ENCODE peak calls at places on chromosomes 12 and 14, in five cellular contexts. L, B, G, C and N are unnamed samples.

GRCh38 chr14:101636081-101636560 is 74.8 kb downstream of the DIO3 start:
- DNase-seq in L (peak), G (no peak), C (no peak), B (no peak), N (no peak)

GRCh38 chr12:10957741-10958140 is 18.7 kb upstream of the TAS2R14 start:
- DNase-seq in C (no peak), L (no peak), B (no peak), G (no peak), N (no peak)

GRCh38 chr14:96929969-96930368 is 132.8 kb downstream of the VRK1 start:
- DNase-seq in B (no peak), C (no peak), G (no peak), L (no peak), N (no peak)

GRCh38 chr12:76666272-76666845 is 97.6 kb upstream of the ZDHHC17 start:
- DNase-seq in B (no peak), C (no peak), L (no peak), G (no peak), N (no peak)

GRCh38 chr14:25150401-25150800 is 100.5 kb upstream of the STXBP6 start:
- DNase-seq in G (no peak), L (no peak), C (no peak), B (no peak), N (no peak)

GRCh38 chr12:16612647-16613046 is 6.7 kb upstream of the LMO3 start:
- DNase-seq in L (no peak), B (peak), G (no peak), C (no peak), N (peak)

GRCh38 chr12:132218915-132219314 is 74.7 kb downstream of the NOC4L start:
- DNase-seq in C (no peak), G (no peak), L (peak), B (no peak), N (peak)

GRCh38 chr14:37116933-37117844 is 55.2 kb downstream of the SLC25A21 start:
- DNase-seq in G (no peak), B (peak), L (no peak), C (peak), N (peak)

GRCh38 chr12:119940881-119941280 is 48.2 kb upstream of the BICDL1 start:
- DNase-seq in B (peak), C (peak), G (no peak), L (no peak), N (peak)

GRCh38 chr12:115224031-115224430 is 540.1 kb upstream of the TBX3 start:
- DNase-seq in G (no peak), B (no peak), L (no peak), C (peak), N (no peak)

GRCh38 chr14:53850714-53851296 is 105.8 kb downstream of the BMP4 start:
- DNase-seq in C (no peak), L (no peak), B (peak), G (no peak), N (peak)

GRCh38 chr14:54737132-54737711 is 165.4 kb downstream of the GCH1 start:
- DNase-seq in L (no peak), G (no peak), B (peak), C (no peak), N (peak)

GRCh38 chr14:75442642-75443041 is 14.8 kb downstream of the JDP2 start:
- DNase-seq in L (no peak), G (no peak), C (no peak), B (no peak), N (peak)

GRCh38 chr12:53695148-53696138 is 19.6 kb upstream of the ATP5MC2 start:
- DNase-seq in G (peak), B (peak), C (peak), L (no peak), N (peak)

GRCh38 chr14:68104518-68104917 is 284.9 kb downstream of the RAD51B start:
- DNase-seq in G (no peak), B (peak), L (no peak), C (peak), N (no peak)

GRCh38 chr12:49055978-49056754 is 4.4 kb downstream of the KMT2D start:
- DNase-seq in G (no peak), B (peak), L (peak), C (peak), N (peak)

GRCh38 chr12:92585106-92585775 is 117.5 kb upstream of the PLEKHG7 start:
- DNase-seq in G (no peak), C (no peak), L (no peak), B (no peak), N (no peak)

DNA sequence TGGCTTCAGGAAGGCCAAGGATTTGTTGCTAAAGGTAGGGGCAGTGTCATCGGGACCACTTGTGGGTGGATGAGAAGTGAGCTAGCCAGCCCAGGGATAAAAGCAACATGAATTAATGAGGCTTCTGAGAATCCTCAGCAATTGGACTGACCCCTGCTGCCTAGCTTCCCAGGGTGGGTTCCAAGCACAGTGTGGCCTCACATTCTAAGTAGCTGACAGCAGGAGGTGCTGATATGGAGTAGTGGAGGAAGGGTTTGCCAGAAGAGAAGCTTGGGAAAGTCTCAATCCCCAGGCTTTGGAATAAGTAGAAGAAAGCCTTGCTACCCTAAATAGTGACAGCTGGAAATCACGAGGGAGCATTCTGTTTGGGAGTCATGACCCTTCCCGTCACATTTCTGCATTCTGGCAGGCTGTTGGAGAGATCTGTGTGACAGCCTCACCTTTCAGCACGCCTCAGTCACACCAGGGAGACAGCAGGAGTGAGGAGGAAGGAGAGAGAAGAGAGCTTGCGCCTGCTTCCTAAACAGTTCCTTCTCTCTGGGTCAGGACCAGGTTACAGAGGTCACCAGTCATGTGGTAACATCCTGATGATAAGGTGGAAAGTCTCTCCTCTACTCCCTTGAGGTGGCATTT is 31.2 kb downstream of the DACT1 start:
- DNase-seq in B (no peak), G (no peak), L (no peak), C (no peak), N (no peak)
- TF ChIP-seq CTCF in B (no peak), G (no peak), L (no peak), C (no peak), N (no peak)

DNA sequence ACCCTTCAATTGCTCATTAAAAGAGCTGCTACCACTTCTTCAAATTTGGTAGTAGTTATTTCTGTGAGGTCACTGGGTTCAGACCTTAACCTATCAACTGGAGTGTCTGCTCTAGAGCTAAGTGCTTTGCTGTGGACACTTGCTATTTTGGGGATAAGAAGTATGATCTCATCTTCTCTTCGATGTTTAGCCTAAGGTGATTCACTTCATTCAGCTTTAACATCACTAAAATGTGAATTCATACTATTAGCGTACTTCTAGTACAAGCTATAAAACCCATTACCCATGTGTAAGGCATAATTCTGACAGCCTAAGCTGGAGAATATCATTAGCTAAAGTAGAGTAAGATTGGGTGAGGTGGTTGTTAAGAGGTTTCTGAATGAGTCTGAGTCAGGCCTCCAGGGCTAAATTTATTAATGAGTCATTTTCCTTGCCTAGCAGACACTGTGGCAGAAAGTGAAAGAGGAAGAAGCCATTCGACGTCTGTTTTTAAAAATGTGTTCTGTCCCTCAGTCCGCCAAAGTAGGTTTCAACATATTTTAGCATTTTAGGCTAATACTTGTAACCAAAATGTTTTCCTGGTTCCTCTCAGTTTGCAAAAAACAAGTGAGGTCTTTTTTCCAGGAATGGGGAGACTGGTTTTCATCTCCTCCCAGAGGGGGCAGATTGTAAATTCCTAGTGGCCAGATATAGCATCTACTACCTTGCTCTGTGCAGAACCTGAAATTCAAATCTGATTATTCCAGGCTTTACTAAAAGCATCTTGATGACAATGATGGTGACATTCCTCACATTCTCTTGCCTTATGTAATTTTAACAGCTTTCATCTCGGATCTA is 103.6 kb downstream of the SSPN start:
- DNase-seq in B (peak), C (peak), G (no peak), L (peak), N (peak)
- TF ChIP-seq CTCF in B (no peak), C (peak), G (no peak), L (no peak), N (peak)

DNA sequence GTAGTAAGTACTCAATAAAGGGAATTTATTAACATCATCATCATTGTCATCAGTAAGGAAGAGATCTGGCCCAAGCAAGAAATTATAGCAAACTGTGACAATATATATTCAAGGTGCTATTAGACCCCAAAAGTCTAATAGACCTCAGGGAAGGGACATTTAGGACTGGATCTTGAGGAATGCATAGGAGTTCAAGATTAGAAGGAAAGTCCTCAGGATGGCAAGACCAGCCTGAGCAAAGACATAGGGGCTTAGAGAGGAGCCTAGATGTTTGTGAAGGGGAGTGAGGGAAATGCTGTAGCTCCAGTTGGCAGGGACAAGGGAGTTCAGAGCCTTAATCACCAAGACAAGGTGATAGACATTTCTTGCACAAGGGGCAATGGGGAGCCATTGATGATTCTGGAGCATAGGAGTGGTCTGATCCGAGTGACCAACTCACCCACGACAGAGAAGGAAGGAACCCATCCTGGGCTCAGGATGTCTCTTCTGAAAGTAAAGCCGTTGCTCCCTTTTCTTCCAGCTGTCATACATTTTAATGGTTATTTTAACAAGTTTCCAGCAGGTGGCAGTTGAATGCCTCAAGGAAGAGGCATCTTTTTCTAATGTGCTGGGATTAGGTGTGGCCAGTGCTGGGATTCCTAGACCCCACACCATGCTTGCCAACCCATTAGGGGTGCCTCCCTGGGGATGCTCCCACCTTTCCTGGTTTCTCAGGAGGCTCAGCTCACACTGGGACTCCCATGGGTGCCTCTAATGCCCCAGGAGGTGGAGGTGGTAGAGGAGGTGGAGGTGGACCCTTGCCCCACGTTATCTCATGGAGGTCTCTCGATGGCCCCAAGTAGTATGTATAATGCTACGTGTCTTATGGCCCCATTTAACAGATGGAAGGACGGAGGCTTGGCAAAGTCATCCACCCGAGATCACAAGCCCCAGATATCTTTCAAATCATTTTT is 37.8 kb downstream of the PHETA1 start:
- DNase-seq in L (peak), G (no peak), B (peak), C (peak), N (peak)
- TF ChIP-seq CTCF in L (peak), G (peak), B (peak), C (peak), N (peak)

GRCh38 chr12:13161172-13161571 is 35.4 kb upstream of the EMP1 start:
- DNase-seq in C (no peak), L (no peak), B (no peak), G (no peak), N (no peak)
- TF ChIP-seq CTCF in C (peak), L (peak), B (peak), G (peak), N (peak)

DNA sequence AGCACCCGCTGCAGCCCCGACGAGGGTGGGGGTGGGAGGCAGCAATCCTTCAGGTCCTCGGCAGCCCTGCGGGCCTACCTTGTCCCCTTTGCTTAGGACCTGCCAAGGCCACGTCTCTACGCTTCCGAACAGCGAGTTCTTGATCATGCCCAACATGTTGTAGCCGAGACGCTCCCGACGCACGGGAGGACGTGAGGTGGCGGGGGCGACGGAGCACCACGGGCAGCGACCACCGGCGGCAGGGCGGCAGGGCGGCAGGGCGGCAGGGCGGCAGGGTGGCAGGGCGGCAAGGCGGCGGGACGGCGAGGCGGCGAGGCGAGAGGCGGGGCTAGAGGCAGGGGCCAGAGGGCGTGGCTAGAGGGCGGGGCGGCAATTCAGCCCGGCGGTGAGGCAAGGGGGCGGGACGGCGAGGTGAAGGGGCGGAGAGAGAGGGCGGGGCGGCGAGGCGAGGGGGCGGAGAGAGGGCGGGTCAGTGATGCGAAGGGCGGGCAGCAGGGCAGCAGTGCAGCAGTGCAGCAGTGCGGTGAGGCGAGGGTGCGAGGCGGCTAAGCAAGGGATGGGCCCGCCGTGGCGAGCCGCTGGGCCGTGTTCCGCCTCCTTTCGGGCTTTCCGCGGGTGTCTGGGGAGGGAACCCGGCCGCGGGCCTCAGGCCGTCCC is at the start of gene HEBP1:
- DNase-seq in C (peak), B (peak), G (peak), L (peak), N (peak)
- TF ChIP-seq CTCF in C (no peak), B (no peak), G (no peak), L (no peak), N (no peak)

GRCh38 chr12:221736-222135 is 7.8 kb upstream of the SLC6A12 start:
- DNase-seq in L (no peak), C (no peak), G (no peak), B (no peak), N (no peak)

GRCh38 chr12:218728-219590 is 5.0 kb upstream of the SLC6A12 start:
- DNase-seq in G (no peak), L (no peak), B (no peak), C (no peak), N (no peak)

GRCh38 chr12:219891-220352 is 6.0 kb upstream of the SLC6A12 start:
- DNase-seq in B (peak), C (peak), G (no peak), L (peak), N (peak)

GRCh38 chr12:220946-221550 is 7.1 kb upstream of the SLC6A12 start:
- DNase-seq in C (no peak), L (no peak), G (no peak), B (no peak), N (no peak)

DNA sequence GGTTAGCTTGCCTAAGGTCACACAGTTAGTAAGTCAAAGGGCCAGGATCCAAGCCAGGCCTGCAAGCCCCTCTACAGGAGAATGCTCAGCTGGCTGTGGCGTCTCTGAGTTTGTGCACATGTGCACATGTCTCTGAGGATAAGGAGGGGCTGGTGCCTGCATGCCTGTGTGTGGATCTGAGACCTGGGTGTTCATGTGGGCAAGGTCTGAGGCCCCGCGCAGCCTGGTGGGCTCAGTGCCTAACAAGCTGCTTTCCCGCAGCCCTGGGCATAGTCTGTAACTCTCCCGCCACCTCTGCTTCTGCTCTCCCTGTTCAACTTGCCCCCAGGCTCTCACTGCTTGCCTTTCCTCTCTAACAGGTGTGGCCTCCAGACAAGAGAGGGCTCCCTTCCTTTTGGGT is 4.3 kb upstream of the SLC6A12 start:
- DNase-seq in L (no peak), G (no peak), B (no peak), C (no peak), N (no peak)
- TF ChIP-seq CTCF in L (no peak), G (no peak), B (no peak), C (no peak), N (no peak)

GRCh38 chr14:76848879-76849278 is 22.7 kb downstream of the LRRC74A start:
- DNase-seq in L (no peak), C (no peak), G (no peak), B (peak), N (no peak)
- TF ChIP-seq CTCF in L (no peak), C (no peak), G (no peak), B (no peak), N (no peak)